ENCODE peak calls at places on chromosomes 2 and 18, in ten cellular contexts. L is SK-N-SH; D is mesendoderm; P is lower lobe of right lung; K is CD8-positive, alpha-beta T cell; A is cardiac muscle cell; R is H9; Q is heart left ventricle; F is psoas muscle; C is aorta. H is an unnamed sample. For H3K4me1, the result is how much of the 10 kb centered on the place peaks cover.

GRCh38 chr2:232697807-232698110 is 628 bp downstream of the GIGYF2 start:
- DNase-seq in C (no peak), L (no peak), R (no peak), F (no peak), D (no peak), Q (no peak), A (no peak), K (no peak), P (no peak), H (no peak)

GRCh38 chr2:122884889-122885288 is 1129.4 kb downstream of the TSN start:
- DNase-seq in L (no peak), D (no peak), K (no peak), P (no peak), F (no peak), C (no peak), A (no peak), R (no peak), Q (no peak), H (no peak)

GRCh38 chr18:73688851-73689659 is 458.6 kb downstream of the FBXO15 start:
- DNase-seq in Q (no peak), R (no peak), K (no peak), A (peak), P (no peak), C (no peak), F (no peak), L (no peak), D (peak), H (peak)

GRCh38 chr18:56522826-56523225 is 115.6 kb downstream of the TXNL1 start:
- DNase-seq in C (no peak), R (no peak), P (no peak), K (no peak), F (no peak), L (no peak), Q (no peak), A (no peak), D (no peak), H (no peak)

GRCh38 chr18:13120967-13121586 is 97.5 kb upstream of the LDLRAD4 start:
- DNase-seq in A (no peak), L (no peak), D (no peak), P (no peak), K (no peak), Q (no peak), F (no peak), R (no peak), C (no peak), H (no peak)

GRCh38 chr18:3692113-3692621 is 242.2 kb downstream of the TGIF1 start:
- DNase-seq in A (no peak), K (no peak), C (no peak), F (no peak), L (no peak), Q (no peak), R (no peak), P (no peak), D (no peak), H (no peak)

GRCh38 chr18:59156316-59156715 is 16.6 kb downstream of the SEC11C start:
- DNase-seq in R (no peak), L (no peak), C (no peak), K (no peak), D (no peak), A (no peak), F (no peak), Q (no peak), P (no peak), H (no peak)

GRCh38 chr18:66694857-66695256 is 91.0 kb upstream of the CDH19 start:
- DNase-seq in C (no peak), D (no peak), F (no peak), A (no peak), K (no peak), P (no peak), Q (no peak), L (no peak), R (no peak), H (no peak)

GRCh38 chr18:59911600-59911999 is 11.8 kb downstream of the PMAIP1 start:
- DNase-seq in R (no peak), K (no peak), A (no peak), Q (no peak), C (no peak), L (no peak), P (no peak), F (no peak), D (no peak), H (no peak)

GRCh38 chr2:43368483-43369385 is 142.3 kb upstream of the ZFP36L2 start:
- DNase-seq in Q (no peak), P (no peak), L (no peak), A (no peak), F (no peak), K (no peak), R (no peak), C (no peak), D (no peak), H (no peak)
- H3K27ac ChIP-seq in Q (no peak), P (no peak), L (no peak), A (no peak), F (no peak), K (no peak), R (no peak), C (no peak), D (no peak), H (no peak)

GRCh38 chr2:85698880-85699254 is 4.7 kb downstream of the GNLY start:
- DNase-seq in D (no peak), P (no peak), R (no peak), C (no peak), A (no peak), L (no peak), Q (no peak), K (no peak), F (no peak), H (no peak)

GRCh38 chr2:85697096-85697495 is 2.9 kb downstream of the GNLY start:
- DNase-seq in D (no peak), K (no peak), F (no peak), L (no peak), A (no peak), R (no peak), Q (no peak), P (no peak), C (no peak), H (no peak)

GRCh38 chr2:85699325-85699724 is 5.2 kb downstream of the GNLY start:
- DNase-seq in C (no peak), R (no peak), K (no peak), D (no peak), A (no peak), L (no peak), Q (no peak), P (no peak), F (no peak), H (no peak)

GRCh38 chr2:85698184-85698879 is 4.2 kb downstream of the GNLY start:
- DNase-seq in F (no peak), K (no peak), P (no peak), R (no peak), D (no peak), A (no peak), Q (no peak), C (no peak), L (no peak), H (no peak)

GRCh38 chr2:85697716-85698115 is 3.6 kb downstream of the GNLY start:
- DNase-seq in F (no peak), C (no peak), Q (no peak), R (no peak), A (no peak), D (no peak), K (no peak), P (no peak), L (no peak), H (no peak)
- H3K4me1 ChIP-seq in F (under half), C (under half), Q (under half), R (under half), A (under half), D (under half), K (under half), P (under half), L (under half), H (under half)

DNA sequence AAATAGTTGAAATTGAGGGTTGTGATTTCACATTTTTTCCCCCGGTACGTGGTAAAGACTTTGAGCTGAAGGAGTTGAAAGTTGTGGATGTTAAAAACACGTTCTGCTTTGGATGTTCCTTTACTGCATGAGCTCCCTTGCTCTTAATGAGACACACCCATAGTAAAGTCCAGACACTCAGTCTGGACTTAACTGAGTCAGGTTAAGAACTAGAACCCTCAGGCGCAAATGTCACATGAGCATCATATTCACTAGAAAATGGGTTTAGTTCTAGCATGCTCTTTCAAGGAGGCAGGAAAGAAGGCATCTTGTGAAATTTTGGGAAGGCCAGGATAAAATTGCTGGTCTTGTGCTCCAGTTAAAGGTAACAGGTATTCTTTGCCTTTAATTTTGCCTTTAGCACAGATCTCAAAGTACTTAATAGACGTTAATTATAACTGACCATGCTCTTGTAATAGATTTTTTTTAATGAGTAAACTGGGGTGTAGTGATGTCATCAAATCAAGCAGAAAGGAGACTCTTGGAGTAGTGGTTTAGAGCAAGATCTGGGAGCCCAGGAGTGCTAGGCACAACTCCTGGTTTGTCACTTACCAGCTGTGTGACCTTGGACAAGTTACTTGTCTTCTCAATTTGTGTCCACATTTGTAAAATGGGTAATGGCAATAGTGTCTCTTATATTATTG is 20.6 kb downstream of the ITGA6 start:
- DNase-seq in A (no peak), L (no peak), C (no peak), K (no peak), R (no peak), P (no peak), Q (no peak), D (no peak), F (no peak), H (no peak)
- H3K27ac ChIP-seq in A (no peak), L (no peak), C (no peak), K (no peak), R (no peak), P (no peak), Q (no peak), D (no peak), F (no peak), H (no peak)

DNA sequence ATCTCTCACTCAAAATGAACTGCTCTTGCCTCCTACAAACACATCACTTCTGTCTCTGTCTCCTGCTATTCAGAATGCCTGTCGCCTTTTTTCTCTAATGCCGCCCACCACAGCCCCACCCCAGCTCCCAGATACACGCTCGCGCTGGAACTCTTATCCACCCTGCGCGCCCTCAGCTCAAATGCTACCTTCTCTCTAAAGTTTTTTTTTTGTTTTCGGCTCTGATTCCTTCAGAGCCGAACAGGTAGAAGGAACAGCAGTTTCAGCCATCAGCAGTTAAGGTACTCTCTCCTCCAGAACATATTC is 3.9 kb upstream of the SOS1 start:
- DNase-seq in L (peak), Q (peak), R (no peak), K (peak), A (no peak), D (no peak), C (peak), P (no peak), F (no peak), H (no peak)
- H3K4me1 ChIP-seq in L (under half), Q (under half), R (under half), K (under half), A (under half), D (under half), C (under half), P (under half), F (under half), H (under half)

DNA sequence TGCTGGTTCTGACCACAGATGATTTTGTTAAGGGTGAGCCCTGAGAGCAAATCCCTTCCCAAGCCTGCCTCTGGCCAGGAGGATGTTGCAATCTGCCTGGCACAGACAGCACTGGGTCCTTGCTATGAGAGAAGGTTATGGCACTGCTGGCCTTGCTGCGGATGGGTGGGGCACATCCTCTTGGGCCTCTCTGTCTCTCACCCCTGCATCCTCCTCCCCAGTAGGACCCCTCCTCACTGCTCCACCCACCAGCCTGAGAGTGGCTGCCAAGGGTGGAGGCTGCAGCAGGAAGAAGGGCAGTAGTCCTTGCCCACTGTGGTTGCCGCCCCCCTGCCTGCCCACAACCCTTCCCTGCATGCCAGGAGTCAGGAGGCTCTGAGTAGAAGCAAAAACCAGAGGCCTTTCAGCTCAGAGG is 180.9 kb downstream of the ZBTB7C start:
- DNase-seq in K (no peak), P (peak), Q (peak), C (peak), A (no peak), R (no peak), F (peak), D (no peak), L (peak), H (peak)
- H3K27ac ChIP-seq in K (no peak), P (no peak), Q (peak), C (no peak), A (no peak), R (no peak), F (no peak), D (no peak), L (no peak), H (no peak)

GRCh38 chr2:74009577-74009976 is 24.9 kb downstream of the TET3 start:
- DNase-seq in Q (no peak), A (no peak), P (no peak), L (no peak), F (no peak), D (no peak), K (no peak), R (no peak), C (no peak), H (no peak)
- H3K4me1 ChIP-seq in Q (under half), A (under half), P (under half), L (under half), F (under half), D (under half), K (under half), R (under half), C (under half), H (under half)